ENCODE peak calls at places on chromosomes 16 and 17, in seven cellular contexts. Q is neural progenitor cell, J is fibroblast of mammary gland, H is AG10803, L is GM23338, P is AG04450, S is fibroblast of villous mesenchyme. X is an unnamed sample.

GRCh38 chr17:71304498-71305158 is 816.2 kb upstream of the SOX9 start:
- DNase-seq in Q (no peak), J (no peak), H (no peak), L (peak), P (no peak), S (no peak), X (no peak)

GRCh38 chr17:6496636-6497441 is 52.6 kb downstream of the PIMREG start:
- DNase-seq in Q (no peak), J (no peak), H (no peak), L (no peak), P (no peak), S (no peak), X (no peak)

GRCh38 chr17:58527949-58528348 is 13.5 kb upstream of the MTMR4 start:
- DNase-seq in Q (no peak), J (peak), H (no peak), L (no peak), P (no peak), S (peak), X (no peak)

GRCh38 chr16:58451945-58452401 is 48.0 kb upstream of the NDRG4 start:
- DNase-seq in Q (no peak), J (peak), H (peak), L (no peak), P (no peak), S (peak), X (no peak)

GRCh38 chr16:66923866-66924265 is 1.5 kb downstream of the RRAD start:
- DNase-seq in Q (no peak), J (no peak), H (no peak), L (no peak), P (no peak), S (no peak), X (no peak)

GRCh38 chr17:29866746-29867404 is 63.2 kb downstream of the SSH2 start:
- DNase-seq in Q (no peak), J (no peak), H (no peak), L (no peak), P (no peak), S (no peak), X (no peak)

GRCh38 chr17:57557793-57558681 is 187.1 kb downstream of the CCDC182 start:
- DNase-seq in Q (no peak), J (no peak), H (peak), L (no peak), P (no peak), S (peak), X (no peak)

GRCh38 chr16:70751593-70751992 is 49.4 kb downstream of the VAC14 start:
- DNase-seq in Q (no peak), J (no peak), H (no peak), L (no peak), P (no peak), S (no peak), X (no peak)

GRCh38 chr16:4372315-4372577 is 598 bp downstream of the VASN start:
- DNase-seq in Q (no peak), J (no peak), H (no peak), L (no peak), P (no peak), S (no peak), X (no peak)

GRCh38 chr16:53911506-53911905 is 207.6 kb downstream of the FTO start:
- DNase-seq in Q (no peak), J (peak), H (peak), L (peak), P (no peak), S (peak), X (no peak)

GRCh38 chr17:29247219-29247618 is 560 bp downstream of the CRYBA1 start:
- DNase-seq in Q (no peak), J (no peak), H (no peak), L (no peak), P (no peak), S (no peak), X (no peak)

GRCh38 chr17:81470944-81471803 is 41.4 kb downstream of the ACTG1 start:
- DNase-seq in Q (peak), J (peak), H (peak), L (no peak), P (no peak), S (no peak), X (no peak)

GRCh38 chr17:81473019-81473418 is 39.6 kb downstream of the ACTG1 start:
- DNase-seq in Q (no peak), J (no peak), H (no peak), L (no peak), P (no peak), S (no peak), X (no peak)

GRCh38 chr17:81469266-81469665 is 43.3 kb downstream of the ACTG1 start:
- DNase-seq in Q (no peak), J (no peak), H (no peak), L (no peak), P (no peak), S (no peak), X (no peak)

GRCh38 chr17:81470270-81470943 is 42.2 kb downstream of the ACTG1 start:
- DNase-seq in Q (no peak), J (no peak), H (no peak), L (no peak), P (no peak), S (no peak), X (no peak)

DNA sequence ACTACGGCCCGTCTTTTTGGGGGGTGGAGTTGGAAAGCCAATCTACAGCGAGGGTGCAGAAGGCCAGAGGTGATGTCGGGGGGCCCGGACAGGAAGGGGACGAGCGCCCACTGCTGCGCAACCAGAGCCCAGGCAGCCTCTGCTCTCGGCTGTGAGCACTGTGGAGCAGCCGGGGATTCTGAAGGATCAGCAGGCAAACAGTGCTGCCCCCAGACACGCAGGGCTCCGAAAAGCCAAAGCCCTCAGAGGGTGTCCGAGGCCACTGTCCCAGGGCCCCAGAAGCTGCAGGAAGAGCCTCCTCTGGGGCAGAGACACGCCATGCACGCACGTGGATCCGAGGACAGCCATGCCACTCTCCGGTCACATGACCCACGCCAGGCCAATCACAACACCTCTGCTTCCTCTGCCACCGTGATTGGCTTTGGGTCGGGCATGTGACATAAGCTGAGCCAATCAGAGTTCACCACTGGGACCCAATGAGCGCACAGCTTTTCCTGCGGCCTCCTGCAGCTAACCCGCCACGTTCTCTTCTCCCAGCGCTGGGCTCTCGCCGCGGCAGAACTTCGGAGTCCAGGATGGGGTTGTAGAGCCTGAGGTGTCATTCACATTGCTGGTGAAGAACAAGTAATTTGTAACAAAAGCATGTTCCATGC is 40.7 kb downstream of the ACTG1 start:
- DNase-seq in Q (peak), J (peak), H (peak), L (peak), P (no peak), S (peak), X (no peak)
- TF ChIP-seq CTCF in Q (no peak), J (peak), H (peak), L (no peak), P (no peak), S (peak), X (no peak)

GRCh38 chr17:78973196-78973595 is 6.5 kb downstream of the LGALS3BP start:
- DNase-seq in Q (peak), J (no peak), H (no peak), L (peak), P (no peak), S (no peak), X (no peak)

GRCh38 chr17:78971764-78972506 is 7.8 kb downstream of the LGALS3BP start:
- DNase-seq in Q (no peak), J (no peak), H (no peak), L (no peak), P (no peak), S (no peak), X (no peak)

GRCh38 chr17:78972507-78973105 is 7.1 kb downstream of the LGALS3BP start:
- DNase-seq in Q (no peak), J (no peak), H (no peak), L (no peak), P (no peak), S (no peak), X (no peak)

GRCh38 chr17:78974635-78975591 is 4.8 kb downstream of the LGALS3BP start:
- DNase-seq in Q (no peak), J (peak), H (peak), L (peak), P (peak), S (peak), X (peak)

GRCh38 chr17:78973792-78974520 is 5.8 kb downstream of the LGALS3BP start:
- DNase-seq in Q (no peak), J (no peak), H (no peak), L (no peak), P (no peak), S (no peak), X (no peak)
- H3K4me3 ChIP-seq in Q (no peak), J (no peak), H (no peak), L (no peak), P (no peak), S (no peak), X (peak)

DNA sequence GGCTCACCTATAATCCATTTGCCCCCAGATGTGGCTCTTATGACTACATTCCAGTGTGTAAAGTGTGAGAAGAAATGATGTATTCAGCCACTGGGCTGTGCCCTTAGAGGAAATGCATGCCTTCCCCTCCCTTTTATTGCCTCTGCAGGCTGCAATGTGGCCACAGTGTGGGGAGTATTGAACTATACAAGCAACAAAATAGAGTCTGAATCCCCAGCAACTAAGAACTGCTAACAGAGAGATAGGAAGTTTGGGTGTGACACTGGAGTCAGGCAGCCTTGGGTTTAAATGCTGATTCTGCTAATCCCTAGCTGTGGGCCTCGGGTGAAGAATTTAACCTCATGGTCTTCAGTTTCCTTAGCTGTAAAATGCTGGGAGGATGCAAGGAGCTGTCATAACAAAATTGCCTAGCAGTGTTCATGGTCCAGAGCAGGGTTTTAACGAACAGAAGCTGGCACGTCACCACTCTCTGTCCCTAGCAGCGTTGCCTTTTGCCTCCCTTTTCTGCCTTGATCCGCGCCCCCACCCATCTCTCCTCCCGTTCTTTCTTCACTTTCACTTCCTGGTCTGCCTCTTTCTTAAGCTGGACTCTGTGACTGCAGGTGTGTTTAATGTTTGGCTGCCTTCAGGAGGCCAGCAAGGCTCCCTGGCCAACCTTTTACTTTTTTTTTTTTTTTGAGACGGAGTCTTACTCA is 50.4 kb downstream of the KPNA2 start:
- DNase-seq in Q (peak), J (no peak), H (no peak), L (peak), P (no peak), S (peak), X (no peak)
- TF ChIP-seq CTCF in Q (no peak), J (no peak), H (no peak), L (no peak), P (no peak), S (no peak), X (no peak)

DNA sequence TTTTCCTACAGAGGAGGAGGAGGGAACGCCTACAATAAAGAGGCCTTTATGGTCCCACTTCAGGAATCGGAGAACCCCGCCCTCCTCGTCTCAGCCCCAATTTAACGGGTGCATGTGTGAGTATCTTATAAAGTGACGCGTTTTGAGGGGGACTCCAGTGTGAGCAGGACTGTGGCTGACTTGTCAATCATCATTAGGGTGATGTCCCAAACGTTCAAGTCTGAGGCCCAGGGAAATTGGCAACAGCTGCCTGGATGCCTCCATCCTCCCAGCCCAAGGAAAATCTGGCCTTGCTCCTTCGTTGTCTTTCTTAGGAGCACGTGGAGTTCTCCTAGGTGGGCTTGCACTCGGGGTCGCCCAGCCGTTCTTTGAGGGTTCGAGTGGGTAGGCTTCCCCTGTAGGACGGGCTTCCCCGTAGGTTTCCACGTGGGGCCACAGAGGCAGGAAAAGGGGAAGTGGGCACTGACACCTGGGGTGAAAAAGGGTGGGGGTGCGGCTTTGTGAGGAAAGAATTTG is 631 bp upstream of the HERPUD1 start:
- DNase-seq in Q (peak), J (peak), H (no peak), L (peak), P (no peak), S (no peak), X (no peak)
- H3K4me3 ChIP-seq in Q (peak), J (peak), H (peak), L (peak), P (peak), S (peak), X (peak)

GRCh38 chr16:50464325-50465290 is 83.6 kb upstream of the NKD1 start:
- DNase-seq in Q (no peak), J (no peak), H (no peak), L (peak), P (no peak), S (no peak), X (no peak)
- TF ChIP-seq CTCF in Q (peak), J (peak), H (no peak), L (peak), P (no peak), S (no peak), X (no peak)

GRCh38 chr17:50627782-50628601 is 6.7 kb upstream of the ABCC3 start:
- DNase-seq in Q (peak), J (no peak), H (no peak), L (peak), P (no peak), S (no peak), X (no peak)
- H3K4me3 ChIP-seq in Q (peak), J (no peak), H (no peak), L (peak), P (no peak), S (no peak), X (no peak)

GRCh38 chr16:11698271-11698689 is 30.0 kb downstream of the SNN start:
- DNase-seq in Q (no peak), J (no peak), H (no peak), L (no peak), P (no peak), S (no peak), X (no peak)
- TF ChIP-seq CTCF in Q (no peak), J (no peak), H (no peak), L (peak), P (peak), S (no peak), X (peak)

DNA sequence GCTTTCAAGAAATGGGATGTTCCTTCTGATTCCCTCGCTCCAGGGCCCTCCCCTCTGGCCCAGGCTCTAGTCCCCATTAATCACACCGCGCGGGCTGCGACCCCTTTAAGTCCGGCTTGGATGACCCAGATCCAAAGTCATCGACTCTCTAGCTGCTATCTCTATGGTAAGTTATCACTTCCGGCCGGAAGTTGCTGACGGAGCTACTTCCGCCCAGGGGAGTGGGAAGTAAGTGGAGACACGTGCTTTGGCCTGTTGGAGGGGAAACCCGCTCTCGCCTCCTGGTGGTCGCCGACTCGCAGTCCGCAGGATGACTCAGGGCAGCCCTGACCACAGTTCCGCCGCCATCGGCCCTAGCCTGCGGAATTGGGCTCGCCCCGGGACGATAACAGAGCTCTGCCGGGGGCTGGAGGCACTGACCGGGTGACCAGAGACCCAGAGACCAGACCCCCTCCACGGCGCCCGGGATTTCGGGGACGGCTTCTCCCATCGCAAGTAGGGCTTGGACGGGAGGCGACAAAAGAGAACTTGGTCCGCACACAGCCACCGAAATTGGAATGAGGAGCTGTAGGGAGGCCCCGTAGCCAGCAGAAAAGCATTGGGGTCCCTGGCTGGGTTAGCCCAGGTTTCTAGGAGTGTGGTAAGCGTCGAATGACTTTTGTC is 52.2 kb upstream of the SEC14L1 start:
- DNase-seq in Q (peak), J (peak), H (peak), L (peak), P (peak), S (peak), X (peak)
- H3K4me3 ChIP-seq in Q (peak), J (peak), H (peak), L (peak), P (peak), S (peak), X (peak)

DNA sequence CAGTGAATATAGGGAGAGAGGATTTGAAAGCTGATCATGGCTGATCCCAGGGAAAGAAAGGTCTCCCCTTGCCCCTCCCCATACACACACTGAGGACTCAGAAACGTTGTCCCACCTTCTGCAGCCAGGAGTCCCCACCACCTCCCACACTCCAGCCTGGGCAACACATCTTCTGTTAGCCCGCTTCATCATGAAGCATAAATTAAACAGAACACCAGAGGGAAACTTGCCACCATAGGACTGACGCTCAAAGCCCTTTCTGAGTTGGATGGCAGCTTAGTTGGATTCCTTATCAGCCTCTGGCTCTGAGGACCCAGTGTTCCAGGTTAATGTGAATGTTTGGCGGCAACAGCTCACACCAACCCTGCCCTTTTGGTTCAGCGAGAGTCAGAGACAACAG is 33.9 kb downstream of the ARHGAP27 start:
- DNase-seq in Q (peak), J (no peak), H (no peak), L (peak), P (no peak), S (no peak), X (no peak)
- TF ChIP-seq CTCF in Q (peak), J (no peak), H (no peak), L (no peak), P (peak), S (peak), X (no peak)

GRCh38 chr17:40065771-40066510 is 3.2 kb downstream of the THRA start:
- DNase-seq in Q (no peak), J (no peak), H (no peak), L (no peak), P (no peak), S (no peak), X (no peak)
- H3K4me3 ChIP-seq in Q (peak), J (no peak), H (no peak), L (peak), P (no peak), S (no peak), X (no peak)